ENCODE peak calls at places on chromosomes 16 and 17, in five cellular contexts. R is mucosa of descending colon, Y is AG04450, F is RWPE2, B is foreskin fibroblast. W is an unnamed sample.
A peak's percentile ranks its signal among the peaks of the same experiment; 100 is the strongest.

GRCh38 chr17:77332981-77333685 is 192.4 kb downstream of the SEC14L1 start:
- DNase-seq in R (no peak), Y (no peak), F (no peak), B (peak; percentile 90), W (no peak)

GRCh38 chr16:81600275-81600674 is 155.7 kb downstream of the CMIP start:
- DNase-seq in R (no peak), Y (no peak), F (no peak), B (peak; percentile 52), W (no peak)

GRCh38 chr17:36813357-36813756 is 123.9 kb upstream of the LHX1 start:
- DNase-seq in R (no peak), Y (no peak), F (no peak), B (no peak), W (no peak)

GRCh38 chr16:84144859-84145639 is at the start of the genes DNAAF1 and HSDL1:
- DNase-seq in R (peak; percentile 92), Y (peak; percentile 45), F (no peak), B (peak; percentile 77), W (peak; percentile 54)

GRCh38 chr17:17684901-17685774 is 3.9 kb downstream of the RAI1 start:
- DNase-seq in R (peak; percentile 60), Y (no peak), F (no peak), B (no peak), W (no peak)

GRCh38 chr17:70622382-70623260 is 453.3 kb downstream of the KCNJ2 start:
- DNase-seq in R (no peak), Y (no peak), F (no peak), B (peak; percentile 8), W (peak; percentile 55)

GRCh38 chr16:85995591-85996461 is 96.9 kb downstream of the IRF8 start:
- DNase-seq in R (no peak), Y (no peak), F (no peak), B (no peak), W (no peak)

GRCh38 chr17:55086635-55087058 is 118.1 kb downstream of the STXBP4 start:
- DNase-seq in R (no peak), Y (peak; percentile 58), F (no peak), B (peak; percentile 72), W (no peak)

GRCh38 chr17:43014020-43014615 is 7.5 kb downstream of the IFI35 start:
- DNase-seq in R (no peak), Y (no peak), F (no peak), B (no peak), W (no peak)

GRCh38 chr16:69037373-69038160 is 67.9 kb upstream of the HAS3 start:
- DNase-seq in R (no peak), Y (no peak), F (no peak), B (no peak), W (no peak)

GRCh38 chr17:19386276-19386863 is 620 bp downstream of the MFAP4 start:
- DNase-seq in R (peak; percentile 81), Y (peak; percentile 50), F (no peak), B (peak; percentile 93), W (no peak)

GRCh38 chr16:50548659-50549560 is 714 bp downstream of the NKD1 start:
- DNase-seq in R (peak; percentile 62), Y (no peak), F (no peak), B (no peak), W (no peak)

GRCh38 chr17:3857261-3858105 is 11.4 kb upstream of the NCBP3 start:
- DNase-seq in R (peak; percentile 21), Y (no peak), F (no peak), B (no peak), W (no peak)

GRCh38 chr16:64356267-64356666 is 765.6 kb downstream of the CDH11 start:
- DNase-seq in R (no peak), Y (peak; percentile 56), F (no peak), B (peak; percentile 80), W (no peak)

GRCh38 chr17:57756941-57757340 is 11.8 kb upstream of the CCDC182 start:
- DNase-seq in R (no peak), Y (no peak), F (no peak), B (no peak), W (no peak)

GRCh38 chr17:49454050-49454449 is 39.4 kb upstream of the PHB1 start:
- DNase-seq in R (no peak), Y (no peak), F (no peak), B (peak; percentile 39), W (no peak)

GRCh38 chr17:42200702-42201101 is 6.4 kb upstream of the GHDC start:
- DNase-seq in R (no peak), Y (no peak), F (no peak), B (no peak), W (no peak)

GRCh38 chr16:75398333-75398732 is 35.0 kb downstream of the CFDP1 start:
- DNase-seq in R (no peak), Y (no peak), F (no peak), B (no peak), W (no peak)

GRCh38 chr16:22161999-22162657 is at the start of gene SDR42E2:
- DNase-seq in R (no peak), Y (no peak), F (no peak), B (no peak), W (no peak)

GRCh38 chr16:11668590-11669379 is 530 bp downstream of the SNN start:
- DNase-seq in R (peak; percentile 72), Y (no peak), F (no peak), B (no peak), W (no peak)

GRCh38 chr17:81090361-81091133 is 55.6 kb downstream of the BAIAP2 start:
- DNase-seq in R (peak; percentile 85), Y (no peak), F (peak; percentile 85), B (no peak), W (no peak)

GRCh38 chr17:81842725-81843504 is 8.1 kb upstream of the PPP1R27 start:
- DNase-seq in R (no peak), Y (no peak), F (no peak), B (peak; percentile 67), W (no peak)

GRCh38 chr17:45139533-45139920 is 4.0 kb downstream of the ACBD4 start:
- DNase-seq in R (no peak), Y (no peak), F (no peak), B (no peak), W (no peak)

GRCh38 chr17:41919165-41919817 is 540 bp upstream of the ACLY start:
- DNase-seq in R (no peak), Y (no peak), F (peak; percentile 75), B (no peak), W (peak; percentile 60)

GRCh38 chr16:57918994-57919393 is 51.9 kb downstream of the CNGB1 start:
- DNase-seq in R (no peak), Y (no peak), F (no peak), B (no peak), W (no peak)